ENCODE peak calls at places on chromosomes 6 and 20, in five cellular contexts. J is lower lobe of right lung, V is ovary, N is fibroblast of lung, H is BJ. U is an unnamed sample. For H3K36me3, the result is how much of the 10 kb centered on the place peaks cover.

GRCh38 chr20:58084566-58084965 is 143.9 kb downstream of the ANKRD60 start:
- DNase-seq in J (no peak), V (no peak), N (no peak), H (no peak), U (no peak)

GRCh38 chr6:137707590-137708360 is 159.3 kb upstream of the TNFAIP3 start:
- DNase-seq in J (peak), V (peak), N (peak), H (no peak), U (no peak)

GRCh38 chr20:53917145-53918009 is 153.0 kb downstream of the BCAS1 start:
- DNase-seq in J (no peak), V (peak), N (peak), H (no peak), U (peak)

GRCh38 chr20:64111841-64112641 is 4.7 kb upstream of the NPBWR2 start:
- DNase-seq in J (peak), V (peak), N (no peak), H (no peak), U (no peak)

GRCh38 chr6:3796396-3796795 is 44.9 kb upstream of the PXDC1 start:
- DNase-seq in J (no peak), V (peak), N (no peak), H (no peak), U (no peak)

GRCh38 chr20:63472159-63472811 is at the start of gene KCNQ2:
- DNase-seq in J (no peak), V (no peak), N (no peak), H (no peak), U (no peak)

GRCh38 chr6:31113861-31114539 is 600 bp upstream of the PSORS1C1 start:
- DNase-seq in J (no peak), V (no peak), N (peak), H (peak), U (no peak)

GRCh38 chr6:89411269-89412070 is 603 bp downstream of the RRAGD start:
- DNase-seq in J (peak), V (peak), N (no peak), H (no peak), U (peak)

GRCh38 chr6:1379026-1379809 is 10.2 kb upstream of the FOXF2 start:
- DNase-seq in J (no peak), V (no peak), N (no peak), H (no peak), U (no peak)

GRCh38 chr6:20564269-20564668 is 30.0 kb downstream of the CDKAL1 start:
- DNase-seq in J (no peak), V (no peak), N (no peak), H (no peak), U (no peak)

GRCh38 chr6:1497593-1498105 is 108.3 kb downstream of the FOXF2 start:
- DNase-seq in J (no peak), V (peak), N (no peak), H (no peak), U (peak)

GRCh38 chr6:89799756-89800155 is 19.8 kb downstream of the MDN1 start:
- DNase-seq in J (no peak), V (no peak), N (no peak), H (no peak), U (no peak)

GRCh38 chr20:1535420-1536175 is 21.9 kb downstream of the SIRPD start:
- DNase-seq in J (peak), V (no peak), N (no peak), H (no peak), U (no peak)

GRCh38 chr6:137827977-137828815 is 38.9 kb upstream of the TNFAIP3 start:
- DNase-seq in J (no peak), V (no peak), N (no peak), H (no peak), U (no peak)

GRCh38 chr20:728022-728944 is 40.0 kb downstream of the SLC52A3 start:
- DNase-seq in J (peak), V (no peak), N (peak), H (no peak), U (peak)

GRCh38 chr6:34565722-34566137 is 9.6 kb upstream of the SPDEF start:
- DNase-seq in J (no peak), V (no peak), N (no peak), H (no peak), U (no peak)

GRCh38 chr6:150964765-150965164 is 99.3 kb downstream of the MTHFD1L start:
- DNase-seq in J (no peak), V (no peak), N (no peak), H (no peak), U (no peak)
- H3K36me3 ChIP-seq in J (under half), V (under half), N (under half), H (under half), U (under half)

GRCh38 chr6:75128881-75129570 is 76.8 kb downstream of the COL12A1 start:
- DNase-seq in J (no peak), V (no peak), N (peak), H (peak), U (no peak)
- H3K36me3 ChIP-seq in J (under half), V (under half), N (under half), H (under half), U (under half)

DNA sequence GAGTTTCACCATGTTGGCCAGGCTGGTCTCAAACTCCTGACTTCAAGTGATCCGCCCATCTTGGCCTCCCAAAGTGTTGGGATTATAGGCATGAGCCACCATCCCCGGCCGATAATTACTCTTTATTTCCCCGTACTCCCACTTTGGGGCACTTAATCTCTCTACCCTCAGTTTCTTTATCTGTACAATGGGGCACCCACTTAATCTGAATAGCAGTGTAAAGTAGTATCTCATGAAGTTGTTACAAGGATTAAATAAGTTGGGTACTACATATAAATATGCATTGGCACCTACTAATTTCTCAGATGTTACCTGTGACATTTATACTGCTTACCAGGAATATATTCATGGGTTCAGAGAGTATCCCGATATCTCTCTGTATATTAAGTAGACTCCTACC is 15.2 kb downstream of the GINM1 start:
- DNase-seq in J (no peak), V (no peak), N (no peak), H (no peak), U (no peak)
- H3K36me3 ChIP-seq in J (half or more), V (under half), N (under half), H (under half), U (half or more)

GRCh38 chr20:46376196-46376785 is 30.1 kb downstream of the ELMO2 start:
- DNase-seq in J (no peak), V (no peak), N (no peak), H (no peak), U (no peak)
- H3K36me3 ChIP-seq in J (half or more), V (under half), N (under half), H (under half), U (half or more)

GRCh38 chr6:53009511-53009910 is 14.4 kb upstream of the GSTA4 start:
- DNase-seq in J (no peak), V (no peak), N (no peak), H (no peak), U (no peak)

GRCh38 chr6:53014034-53014433 is 18.9 kb upstream of the GSTA4 start:
- DNase-seq in J (no peak), V (no peak), N (no peak), H (peak), U (no peak)

GRCh38 chr6:53011993-53012392 is 16.9 kb upstream of the GSTA4 start:
- DNase-seq in J (no peak), V (no peak), N (no peak), H (no peak), U (no peak)

GRCh38 chr6:53005667-53006250 is 10.7 kb upstream of the GSTA4 start:
- DNase-seq in J (no peak), V (no peak), N (no peak), H (no peak), U (no peak)

GRCh38 chr6:53009056-53009455 is 14.0 kb upstream of the GSTA4 start:
- DNase-seq in J (no peak), V (no peak), N (no peak), H (no peak), U (no peak)
- H3K36me3 ChIP-seq in J (half or more), V (under half), N (under half), H (under half), U (under half)

GRCh38 chr20:14865169-14865568 is 527.8 kb upstream of the FLRT3 start:
- DNase-seq in J (no peak), V (no peak), N (peak), H (no peak), U (no peak)
- H3K36me3 ChIP-seq in J (under half), V (under half), N (under half), H (under half), U (under half)

GRCh38 chr6:157059781-157060180 is 263.5 kb downstream of the TMEM242 start:
- DNase-seq in J (no peak), V (no peak), N (peak), H (no peak), U (peak)
- H3K36me3 ChIP-seq in J (under half), V (under half), N (under half), H (under half), U (under half)

GRCh38 chr20:3916347-3916746 is 27.2 kb downstream of the PANK2 start:
- DNase-seq in J (no peak), V (no peak), N (no peak), H (no peak), U (no peak)

GRCh38 chr20:3910868-3911267 is 21.7 kb downstream of the PANK2 start:
- DNase-seq in J (no peak), V (no peak), N (no peak), H (no peak), U (no peak)

GRCh38 chr20:3915691-3916090 is 26.5 kb downstream of the PANK2 start:
- DNase-seq in J (no peak), V (no peak), N (no peak), H (no peak), U (no peak)

GRCh38 chr20:3911956-3912355 is 22.8 kb downstream of the PANK2 start:
- DNase-seq in J (peak), V (no peak), N (no peak), H (no peak), U (no peak)

GRCh38 chr20:3914446-3914845 is 25.3 kb downstream of the PANK2 start:
- DNase-seq in J (no peak), V (no peak), N (no peak), H (no peak), U (no peak)
- H3K36me3 ChIP-seq in J (half or more), V (under half), N (under half), H (under half), U (under half)

GRCh38 chr6:109372070-109372585 is 10.1 kb downstream of the CD164 start:
- DNase-seq in J (no peak), V (no peak), N (peak), H (no peak), U (no peak)

GRCh38 chr6:109373333-109373732 is 8.9 kb downstream of the CD164 start:
- DNase-seq in J (no peak), V (no peak), N (no peak), H (no peak), U (no peak)

GRCh38 chr6:109373762-109374161 is 8.5 kb downstream of the CD164 start:
- DNase-seq in J (no peak), V (no peak), N (no peak), H (no peak), U (no peak)

GRCh38 chr6:109370792-109371191 is 11.5 kb downstream of the CD164 start:
- DNase-seq in J (no peak), V (no peak), N (no peak), H (no peak), U (no peak)

DNA sequence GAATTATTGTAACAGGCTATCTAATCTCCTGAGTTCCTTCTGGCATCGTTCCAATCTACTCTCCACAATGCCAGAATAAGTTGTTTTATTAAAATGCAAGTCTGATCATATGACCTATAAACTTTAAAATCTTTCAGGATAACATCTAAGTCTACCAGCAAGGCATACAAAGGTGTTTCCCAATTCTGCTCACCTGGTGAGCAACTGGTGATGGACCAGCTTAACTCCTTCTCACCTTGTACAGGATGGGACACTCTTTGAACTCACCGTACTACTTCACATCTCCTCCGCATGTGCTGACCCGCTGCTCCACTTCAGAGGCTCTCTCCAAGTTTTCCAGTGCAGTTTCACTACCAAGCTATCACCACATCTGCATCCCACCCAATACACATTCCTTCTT is 7.8 kb downstream of the CD164 start:
- DNase-seq in J (no peak), V (no peak), N (no peak), H (no peak), U (no peak)
- H3K36me3 ChIP-seq in J (half or more), V (under half), N (under half), H (under half), U (under half)

U was measured in heart right ventricle.